ENCODE peak calls at places on chromosomes 7 and 10, in ten cellular contexts. C, X, B, I, U, S, F, O, H and D are unnamed samples.
A peak's percentile ranks its signal among the peaks of the same experiment; 100 is the strongest.

GRCh38 chr10:29980084-29980483 is 79.3 kb downstream of the JCAD start:
- DNase-seq in C (no peak), X (peak; percentile 69), B (no peak), I (no peak), U (peak; percentile 79), S (no peak), F (no peak), O (no peak), H (no peak), D (no peak)

GRCh38 chr7:25959168-25959734 is 192.7 kb upstream of the NFE2L3 start:
- DNase-seq in C (no peak), X (no peak), B (no peak), I (no peak), U (no peak), S (no peak), F (no peak), O (no peak), H (no peak), D (no peak)

GRCh38 chr10:32402499-32402898 is 43.4 kb upstream of the CCDC7 start:
- DNase-seq in C (no peak), X (no peak), B (no peak), I (no peak), U (no peak), S (no peak), F (no peak), O (no peak), H (no peak), D (no peak)

GRCh38 chr7:131203291-131203976 is 124.2 kb upstream of the MKLN1 start:
- DNase-seq in C (no peak), X (no peak), B (no peak), I (no peak), U (peak; percentile 84), S (no peak), F (no peak), O (no peak), H (no peak), D (no peak)

GRCh38 chr7:4886671-4887070 is 3.2 kb upstream of the RADIL start:
- DNase-seq in C (no peak), X (no peak), B (no peak), I (no peak), U (no peak), S (no peak), F (no peak), O (no peak), H (no peak), D (no peak)

GRCh38 chr7:11228515-11228914 is 254.8 kb downstream of the PHF14 start:
- DNase-seq in C (no peak), X (peak; percentile 77), B (peak; percentile 52), I (no peak), U (no peak), S (no peak), F (no peak), O (peak; percentile 2), H (no peak), D (no peak)

GRCh38 chr10:16470747-16471146 is 33.9 kb downstream of the PTER start:
- DNase-seq in C (no peak), X (no peak), B (no peak), I (no peak), U (no peak), S (no peak), F (no peak), O (no peak), H (peak; percentile 5), D (no peak)

GRCh38 chr10:49001861-49002675 is 62.4 kb upstream of the LRRC18 start:
- DNase-seq in C (no peak), X (peak; percentile 4), B (no peak), I (no peak), U (no peak), S (peak; percentile 12), F (no peak), O (no peak), H (no peak), D (no peak)

GRCh38 chr7:50724526-50725520 is 57.9 kb downstream of the GRB10 start:
- DNase-seq in C (no peak), X (no peak), B (no peak), I (no peak), U (no peak), S (no peak), F (no peak), O (no peak), H (no peak), D (no peak)

GRCh38 chr7:77627307-77627671 is 69.0 kb upstream of the RSBN1L start:
- DNase-seq in C (no peak), X (no peak), B (peak; percentile 61), I (no peak), U (no peak), S (no peak), F (no peak), O (no peak), H (no peak), D (no peak)

GRCh38 chr7:25259487-25260243 is 31.4 kb upstream of the NPVF start:
- DNase-seq in C (peak; percentile 33), X (peak; percentile 88), B (peak; percentile 78), I (peak; percentile 60), U (peak; percentile 85), S (peak; percentile 88), F (peak; percentile 69), O (peak; percentile 84), H (peak; percentile 30), D (peak; percentile 82)

GRCh38 chr7:77887567-77887966 is 89.0 kb downstream of the PHTF2 start:
- DNase-seq in C (peak; percentile 44), X (peak; percentile 54), B (peak; percentile 77), I (peak; percentile 51), U (peak; percentile 86), S (no peak), F (peak; percentile 77), O (no peak), H (no peak), D (no peak)

GRCh38 chr10:73785721-73786511 is 510 bp downstream of the ZSWIM8 start:
- DNase-seq in C (no peak), X (peak; percentile 40), B (peak; percentile 35), I (no peak), U (peak; percentile 39), S (no peak), F (peak; percentile 13), O (no peak), H (no peak), D (no peak)

GRCh38 chr7:94449151-94449725 is 54.5 kb downstream of the COL1A2 start:
- DNase-seq in C (no peak), X (peak; percentile 69), B (peak; percentile 89), I (no peak), U (peak; percentile 74), S (peak; percentile 64), F (peak; percentile 65), O (peak; percentile 32), H (no peak), D (no peak)

GRCh38 chr7:17159500-17160037 is 138.9 kb upstream of the AHR start:
- DNase-seq in C (no peak), X (no peak), B (no peak), I (no peak), U (no peak), S (no peak), F (no peak), O (no peak), H (no peak), D (no peak)

GRCh38 chr10:30705625-30706149 is 76.1 kb upstream of the LYZL2 start:
- DNase-seq in C (no peak), X (no peak), B (no peak), I (no peak), U (no peak), S (no peak), F (no peak), O (no peak), H (no peak), D (no peak)

GRCh38 chr10:79937661-79938226 is 11.2 kb downstream of the SFTPD start:
- DNase-seq in C (no peak), X (no peak), B (no peak), I (no peak), U (no peak), S (no peak), F (no peak), O (no peak), H (no peak), D (no peak)

GRCh38 chr10:123109466-123109865 is 26.3 kb upstream of the HMX3 start:
- DNase-seq in C (no peak), X (no peak), B (no peak), I (no peak), U (no peak), S (no peak), F (no peak), O (no peak), H (no peak), D (no peak)

GRCh38 chr7:112152186-112152585 is 54.0 kb downstream of the DOCK4 start:
- DNase-seq in C (no peak), X (no peak), B (no peak), I (no peak), U (no peak), S (no peak), F (no peak), O (no peak), H (no peak), D (no peak)

GRCh38 chr10:117544729-117545140 is 2.2 kb downstream of the EMX2 start:
- DNase-seq in C (no peak), X (no peak), B (no peak), I (no peak), U (no peak), S (no peak), F (no peak), O (no peak), H (no peak), D (no peak)

GRCh38 chr7:117074378-117074777 is 121.1 kb downstream of the ST7 start:
- DNase-seq in C (no peak), X (no peak), B (no peak), I (no peak), U (no peak), S (no peak), F (no peak), O (no peak), H (no peak), D (no peak)

GRCh38 chr10:27525819-27526218 is 21.7 kb downstream of the RAB18 start:
- DNase-seq in C (no peak), X (peak; percentile 75), B (peak; percentile 58), I (no peak), U (peak; percentile 76), S (no peak), F (no peak), O (no peak), H (no peak), D (no peak)